ENCODE peak calls at places on chromosome 22, in four cellular contexts. One of them, this sample, is unnamed.

GRCh38 chr22:38468761-38469305 is 937 bp downstream of the KDELR3 start:
- DNase-seq in mesendoderm: no peak
- DNase-seq in SK-N-SH: no peak
- DNase-seq in activated T-cell treated with anti-CD3 and anti-CD28 coated beads for 1 hour: no peak
- DNase-seq in this sample: no peak

GRCh38 chr22:44669725-44670027 is 32.3 kb upstream of the PRR5 start:
- DNase-seq in mesendoderm: peak
- DNase-seq in SK-N-SH: peak
- DNase-seq in activated T-cell treated with anti-CD3 and anti-CD28 coated beads for 1 hour: no peak
- DNase-seq in this sample: no peak

GRCh38 chr22:46429327-46429853 is 93.9 kb downstream of the TRMU start:
- DNase-seq in mesendoderm: no peak
- DNase-seq in SK-N-SH: no peak
- DNase-seq in activated T-cell treated with anti-CD3 and anti-CD28 coated beads for 1 hour: no peak
- DNase-seq in this sample: no peak

GRCh38 chr22:38700271-38700788 is 413 bp downstream of the JOSD1 start:
- DNase-seq in mesendoderm: peak
- DNase-seq in SK-N-SH: peak
- DNase-seq in activated T-cell treated with anti-CD3 and anti-CD28 coated beads for 1 hour: no peak
- DNase-seq in this sample: no peak

GRCh38 chr22:36741204-36741793 is 34.6 kb downstream of the IFT27 start:
- DNase-seq in mesendoderm: peak
- DNase-seq in SK-N-SH: peak
- DNase-seq in activated T-cell treated with anti-CD3 and anti-CD28 coated beads for 1 hour: no peak
- DNase-seq in this sample: no peak

GRCh38 chr22:21443735-21444421 is 23.3 kb upstream of the TMEM191C start:
- DNase-seq in mesendoderm: no peak
- DNase-seq in SK-N-SH: no peak
- DNase-seq in activated T-cell treated with anti-CD3 and anti-CD28 coated beads for 1 hour: no peak
- DNase-seq in this sample: no peak

GRCh38 chr22:44384981-44385610 is 72.3 kb upstream of the SHISAL1 start:
- DNase-seq in mesendoderm: no peak
- DNase-seq in SK-N-SH: no peak
- DNase-seq in activated T-cell treated with anti-CD3 and anti-CD28 coated beads for 1 hour: no peak
- DNase-seq in this sample: no peak

GRCh38 chr22:21963790-21964211 is 11.2 kb upstream of the PPM1F start:
- DNase-seq in mesendoderm: no peak
- DNase-seq in SK-N-SH: no peak
- DNase-seq in activated T-cell treated with anti-CD3 and anti-CD28 coated beads for 1 hour: no peak
- DNase-seq in this sample: no peak

GRCh38 chr22:35915477-35916013 is 113.1 kb downstream of the RBFOX2 start:
- DNase-seq in mesendoderm: peak
- DNase-seq in SK-N-SH: no peak
- DNase-seq in activated T-cell treated with anti-CD3 and anti-CD28 coated beads for 1 hour: no peak
- DNase-seq in this sample: peak

GRCh38 chr22:29346659-29347058 is 31.2 kb upstream of the RASL10A start:
- DNase-seq in mesendoderm: no peak
- DNase-seq in SK-N-SH: no peak
- DNase-seq in activated T-cell treated with anti-CD3 and anti-CD28 coated beads for 1 hour: no peak
- DNase-seq in this sample: peak

GRCh38 chr22:19430890-19431541 is 517 bp downstream of the HIRA start:
- DNase-seq in mesendoderm: peak
- DNase-seq in SK-N-SH: peak
- DNase-seq in activated T-cell treated with anti-CD3 and anti-CD28 coated beads for 1 hour: no peak
- DNase-seq in this sample: peak

GRCh38 chr22:39661842-39662676 is 91.5 kb downstream of the CACNA1I start:
- DNase-seq in mesendoderm: peak
- DNase-seq in SK-N-SH: no peak
- DNase-seq in activated T-cell treated with anti-CD3 and anti-CD28 coated beads for 1 hour: peak
- DNase-seq in this sample: no peak

GRCh38 chr22:33654173-33654890 is 265.9 kb downstream of the LARGE1 start:
- DNase-seq in mesendoderm: peak
- DNase-seq in SK-N-SH: no peak
- DNase-seq in activated T-cell treated with anti-CD3 and anti-CD28 coated beads for 1 hour: no peak
- DNase-seq in this sample: no peak

This sample was measured in NCI-H446.